ENCODE peak calls at places on chromosomes 5 and 9, in ten cellular contexts. P, D, L, Y, V, J, S, X, N and W are unnamed samples.

GRCh38 chr9:93636667-93637066 is 60.3 kb downstream of the PHF2 start:
- DNase-seq in D (no peak), L (peak), V (no peak), S (no peak), Y (no peak), P (no peak), J (peak), N (no peak), X (no peak), W (no peak)

GRCh38 chr9:107462691-107463090 is 26.9 kb downstream of the KLF4 start:
- DNase-seq in S (no peak), L (no peak), V (peak), P (no peak), D (no peak), J (no peak), X (no peak), N (no peak), Y (no peak), W (no peak)

GRCh38 chr5:134530375-134531077 is 5.1 kb downstream of the JADE2 start:
- DNase-seq in X (no peak), P (no peak), L (peak), S (no peak), J (no peak), V (peak), D (no peak), Y (peak), N (no peak), W (no peak)

GRCh38 chr5:107331882-107332281 is 338.9 kb downstream of the EFNA5 start:
- DNase-seq in D (no peak), P (no peak), L (no peak), J (no peak), X (no peak), N (no peak), V (no peak), S (no peak), Y (no peak), W (no peak)

GRCh38 chr5:170353946-170354345 is 35.2 kb downstream of the KCNMB1 start:
- DNase-seq in P (no peak), X (no peak), J (no peak), L (no peak), N (no peak), Y (no peak), V (no peak), S (peak), D (no peak), W (no peak)

GRCh38 chr5:135831439-135832262 is 2.8 kb upstream of the SLC25A48 start:
- DNase-seq in V (no peak), S (no peak), P (no peak), Y (no peak), J (no peak), X (no peak), N (no peak), D (no peak), L (no peak), W (no peak)

GRCh38 chr9:91664669-91665068 is 241.0 kb upstream of the NFIL3 start:
- DNase-seq in V (no peak), J (no peak), D (no peak), Y (no peak), S (no peak), N (no peak), P (no peak), L (no peak), X (no peak), W (peak)

GRCh38 chr9:105535920-105536668 is 21.8 kb upstream of the FKTN start:
- DNase-seq in S (no peak), J (no peak), L (no peak), V (no peak), Y (no peak), P (no peak), D (no peak), X (peak), N (no peak), W (no peak)

GRCh38 chr9:99962685-99963261 is 56.3 kb downstream of the STX17 start:
- DNase-seq in N (no peak), V (no peak), L (no peak), X (no peak), S (no peak), P (no peak), Y (no peak), J (no peak), D (no peak), W (no peak)

GRCh38 chr5:28404363-28405071 is 1366.1 kb upstream of the CDH9 start:
- DNase-seq in Y (no peak), J (no peak), D (no peak), L (no peak), N (no peak), S (no peak), P (no peak), X (no peak), V (no peak), W (no peak)

GRCh38 chr9:96130970-96131369 is 171.0 kb downstream of the HSD17B3 start:
- DNase-seq in Y (no peak), X (no peak), S (no peak), J (no peak), V (no peak), N (no peak), D (no peak), L (no peak), P (no peak), W (no peak)

GRCh38 chr5:59132131-59132530 is 549.3 kb downstream of the RAB3C start:
- DNase-seq in P (no peak), J (no peak), L (no peak), X (no peak), S (no peak), V (no peak), D (no peak), N (no peak), Y (no peak), W (no peak)

GRCh38 chr5:66958984-66959641 is 237.5 kb downstream of the CD180 start:
- DNase-seq in S (no peak), Y (peak), P (no peak), L (peak), X (peak), D (no peak), V (peak), N (peak), J (no peak), W (no peak)

GRCh38 chr9:130870491-130871381 is 25.9 kb downstream of the QRFP start:
- DNase-seq in L (peak), X (no peak), N (no peak), Y (no peak), V (no peak), S (no peak), J (no peak), D (no peak), P (no peak), W (no peak)

GRCh38 chr5:126274819-126275218 is 148.4 kb upstream of the GRAMD2B start:
- DNase-seq in X (no peak), P (no peak), S (no peak), J (no peak), Y (no peak), D (no peak), V (no peak), L (no peak), N (no peak), W (no peak)

GRCh38 chr5:178086266-178086665 is 27.1 kb upstream of the N4BP3 start:
- DNase-seq in L (no peak), V (no peak), P (no peak), X (no peak), D (no peak), N (no peak), S (no peak), Y (no peak), J (no peak), W (no peak)

GRCh38 chr5:3347741-3348140 is 247.9 kb upstream of the IRX1 start:
- DNase-seq in V (no peak), N (no peak), J (no peak), X (no peak), D (no peak), P (no peak), S (no peak), Y (no peak), L (no peak), W (no peak)

GRCh38 chr9:4077499-4078102 is 222.3 kb downstream of the GLIS3 start:
- DNase-seq in V (peak), S (peak), N (peak), Y (peak), L (peak), D (peak), P (peak), X (peak), J (peak), W (peak)

GRCh38 chr5:36073595-36074216 is 7.0 kb upstream of the UGT3A2 start:
- DNase-seq in X (no peak), J (no peak), Y (no peak), P (no peak), N (no peak), L (no peak), V (no peak), D (no peak), S (no peak), W (no peak)

GRCh38 chr5:92554447-92555085 is 1026.5 kb downstream of the NR2F1-AS1 start:
- DNase-seq in N (no peak), X (no peak), Y (no peak), L (no peak), D (no peak), V (no peak), S (no peak), J (no peak), P (no peak), W (no peak)

GRCh38 chr5:158976035-158976434 is 123.7 kb downstream of the EBF1 start:
- DNase-seq in Y (no peak), N (no peak), V (peak), L (no peak), D (no peak), J (no peak), S (no peak), P (no peak), X (no peak), W (no peak)

GRCh38 chr5:81971086-81971693 is 633 bp upstream of the ATG10 start:
- DNase-seq in P (peak), S (no peak), X (no peak), V (no peak), Y (no peak), J (peak), D (no peak), N (no peak), L (no peak), W (no peak)

GRCh38 chr5:77973253-77973609 is 197.1 kb upstream of the TBCA start:
- DNase-seq in J (no peak), Y (no peak), X (no peak), D (no peak), N (peak), S (no peak), P (peak), V (no peak), L (no peak), W (no peak)

DNA sequence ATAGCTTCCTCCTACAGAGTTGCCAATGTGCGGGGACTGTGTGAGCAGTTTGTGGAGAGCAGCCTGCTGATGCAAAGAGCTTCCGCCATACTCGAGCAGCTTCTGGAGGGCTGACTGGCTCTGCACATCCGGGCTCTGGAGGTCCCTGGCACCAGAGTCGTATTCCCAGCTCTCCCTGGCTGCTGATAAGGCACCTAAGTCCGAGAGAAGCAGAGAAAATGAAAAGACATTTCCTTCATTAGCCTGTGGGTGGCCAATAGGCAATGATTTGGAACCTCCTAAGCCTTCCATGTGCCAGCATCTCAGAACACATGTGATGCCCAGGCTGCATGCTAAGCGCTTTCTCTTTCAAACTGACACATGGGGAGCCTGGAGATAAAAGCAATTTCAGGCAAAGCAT is 94.3 kb downstream of the TSSK1B start:
- DNase-seq in P (no peak), Y (no peak), S (no peak), D (no peak), X (no peak), V (no peak), N (no peak), J (no peak), L (no peak), W (no peak)
- TF ChIP-seq CTCF in P (no peak), Y (no peak), S (no peak), D (no peak), X (no peak), V (no peak), N (no peak), J (no peak), L (no peak), W (peak)

DNA sequence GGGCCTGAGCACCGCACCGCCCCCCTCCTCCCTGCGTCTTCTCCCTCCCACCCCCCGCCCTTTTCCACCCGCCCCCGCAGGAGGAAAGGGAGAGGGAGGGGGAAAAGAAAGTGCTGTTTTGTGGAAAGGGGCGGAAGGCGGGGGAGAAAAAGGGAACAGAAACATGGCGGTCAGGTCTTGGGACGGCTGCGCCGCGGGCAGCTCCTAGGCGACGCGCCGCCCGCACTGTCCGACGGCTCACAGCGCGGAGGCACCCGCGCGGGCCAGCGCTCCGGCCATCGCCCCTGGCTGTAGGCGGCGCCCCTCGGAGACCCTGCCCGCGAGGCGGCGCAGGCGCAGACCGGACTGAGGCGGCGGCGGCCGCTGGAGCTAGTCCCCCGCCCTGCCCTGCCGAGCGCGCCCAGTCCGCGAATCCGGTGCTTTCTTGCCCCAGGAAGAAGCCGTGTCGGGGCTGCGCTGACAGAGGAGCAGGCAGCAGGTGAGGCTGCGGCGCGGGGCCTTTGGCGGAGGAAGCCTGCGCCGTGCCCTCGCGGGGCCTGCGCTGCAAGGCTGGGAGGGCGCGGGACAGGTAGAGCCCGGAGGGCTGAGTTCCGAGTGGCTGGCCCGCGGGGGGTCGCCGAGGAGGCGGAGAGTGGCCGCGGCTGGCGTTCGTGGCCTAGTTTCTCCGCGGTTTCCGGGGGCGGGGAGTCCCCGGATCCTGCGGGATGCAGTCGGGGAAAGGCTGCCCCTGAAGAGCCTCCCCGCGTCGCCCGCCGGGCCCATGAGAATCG is at the start of gene DENND4C:
- DNase-seq in V (peak), X (peak), Y (peak), D (peak), J (peak), S (peak), N (peak), P (peak), L (peak), W (peak)
- TF ChIP-seq CTCF in V (no peak), X (no peak), Y (no peak), D (no peak), J (no peak), S (peak), N (no peak), P (no peak), L (no peak), W (peak)

GRCh38 chr9:122456123-122456522 is 21.6 kb downstream of the OR1J1 start:
- DNase-seq in S (no peak), N (no peak), P (no peak), L (no peak), Y (no peak), J (no peak), X (no peak), D (no peak), V (no peak), W (no peak)

GRCh38 chr9:122453677-122454135 is 24.0 kb downstream of the OR1J1 start:
- DNase-seq in P (no peak), D (no peak), J (no peak), V (no peak), S (no peak), L (no peak), Y (no peak), X (no peak), N (no peak), W (no peak)

GRCh38 chr9:122457787-122458186 is 19.9 kb downstream of the OR1J1 start:
- DNase-seq in L (no peak), S (no peak), V (no peak), N (no peak), X (no peak), J (no peak), P (no peak), Y (no peak), D (no peak), W (no peak)
- TF ChIP-seq CTCF in L (no peak), S (no peak), V (no peak), N (no peak), X (no peak), J (no peak), P (no peak), Y (no peak), D (no peak), W (no peak)

GRCh38 chr5:142690641-142691040 is 4.8 kb upstream of the FGF1 start:
- DNase-seq in P (no peak), J (no peak), X (no peak), V (no peak), L (no peak), S (no peak), N (no peak), D (no peak), Y (no peak), W (no peak)
- TF ChIP-seq CTCF in P (no peak), J (no peak), X (no peak), V (no peak), L (no peak), S (no peak), N (no peak), D (no peak), Y (no peak), W (no peak)

GRCh38 chr5:172868924-172869565 is 35.0 kb downstream of the ERGIC1 start:
- DNase-seq in L (peak), Y (peak), X (peak), N (no peak), S (peak), J (peak), V (peak), D (no peak), P (no peak), W (no peak)
- TF ChIP-seq CTCF in L (no peak), Y (no peak), X (peak), N (no peak), S (peak), J (peak), V (peak), D (no peak), P (no peak), W (no peak)

GRCh38 chr5:61641748-61642565 is 309.9 kb downstream of the ZSWIM6 start:
- DNase-seq in J (no peak), Y (no peak), L (no peak), S (no peak), P (no peak), V (peak), X (no peak), N (no peak), D (no peak), W (no peak)
- TF ChIP-seq CTCF in J (peak), Y (no peak), L (no peak), S (peak), P (no peak), V (peak), X (peak), N (no peak), D (no peak), W (peak)

DNA sequence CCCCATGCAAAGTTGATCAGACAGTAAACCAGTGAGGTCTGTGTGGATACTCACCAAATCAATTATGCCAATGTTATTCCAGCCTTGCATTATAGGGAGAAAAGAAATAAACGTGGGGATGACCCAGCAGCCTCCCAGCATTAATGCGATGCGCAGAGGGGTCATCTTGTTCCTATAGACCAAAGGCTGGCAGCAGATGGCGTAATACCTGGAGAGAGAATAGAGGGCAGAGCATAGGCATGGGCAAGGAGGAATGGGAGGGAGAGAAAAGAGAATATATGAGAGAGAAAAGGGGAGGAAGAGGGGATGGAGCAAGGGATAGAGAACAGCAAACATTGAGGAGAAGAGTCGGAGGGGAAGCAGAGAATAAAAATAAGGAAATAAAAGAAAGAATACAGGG is 131.2 kb downstream of the HTR4 start:
- DNase-seq in V (no peak), Y (no peak), S (no peak), X (no peak), L (no peak), D (no peak), P (no peak), N (no peak), J (no peak), W (no peak)
- TF ChIP-seq CTCF in V (no peak), Y (peak), S (no peak), X (no peak), L (no peak), D (no peak), P (no peak), N (no peak), J (no peak), W (peak)

GRCh38 chr9:76717176-76717575 is 47.1 kb upstream of the PCA3 start:
- DNase-seq in S (no peak), X (no peak), D (no peak), J (no peak), L (no peak), P (no peak), Y (no peak), N (no peak), V (no peak), W (no peak)

GRCh38 chr9:76716270-76716669 is 48.0 kb upstream of the PCA3 start:
- DNase-seq in N (no peak), D (no peak), V (peak), J (no peak), X (no peak), Y (no peak), P (no peak), S (no peak), L (no peak), W (no peak)

GRCh38 chr9:76717611-76718010 is 46.6 kb upstream of the PCA3 start:
- DNase-seq in J (no peak), X (no peak), D (no peak), L (no peak), N (no peak), V (peak), S (no peak), P (no peak), Y (no peak), W (no peak)

GRCh38 chr9:76720245-76720644 is 44.0 kb upstream of the PCA3 start:
- DNase-seq in S (no peak), X (no peak), L (no peak), Y (no peak), V (no peak), J (no peak), N (no peak), P (no peak), D (no peak), W (no peak)

GRCh38 chr9:76718166-76718565 is 46.1 kb upstream of the PCA3 start:
- DNase-seq in J (no peak), S (no peak), D (no peak), Y (no peak), L (no peak), P (no peak), X (no peak), N (no peak), V (no peak), W (no peak)
- TF ChIP-seq CTCF in J (no peak), S (no peak), D (no peak), Y (no peak), L (no peak), P (no peak), X (no peak), N (no peak), V (no peak), W (no peak)